ENCODE peak calls at places on chromosomes 12 and 14, in seven cellular contexts. D is PC-3, R is coronary artery, S is left lung, E is A549, F is Caco-2, Q is fibroblast of pulmonary artery. W is an unnamed sample.

GRCh38 chr12:103965255-103965589 is 450 bp upstream of the TDG start:
- DNase-seq in F (no peak), E (no peak), S (no peak), R (no peak), Q (no peak), D (no peak), W (no peak)

GRCh38 chr12:2959194-2959507 is at the start of gene TEAD4:
- DNase-seq in R (no peak), Q (peak), F (peak), S (peak), E (peak), D (peak), W (no peak)

GRCh38 chr14:27040552-27040951 is 442.7 kb upstream of the NOVA1 start:
- DNase-seq in R (no peak), D (peak), F (peak), E (no peak), Q (peak), S (no peak), W (no peak)

GRCh38 chr14:101506211-101506920 is 54.9 kb upstream of the DIO3 start:
- DNase-seq in R (peak), S (peak), Q (no peak), E (no peak), D (no peak), F (no peak), W (no peak)

GRCh38 chr12:66916189-66916588 is 237.3 kb upstream of the GRIP1 start:
- DNase-seq in Q (no peak), D (no peak), S (no peak), F (no peak), R (no peak), E (no peak), W (no peak)

GRCh38 chr12:131098178-131098981 is 144.7 kb downstream of the ADGRD1 start:
- DNase-seq in S (peak), F (no peak), R (no peak), D (no peak), Q (no peak), E (no peak), W (no peak)

GRCh38 chr12:50065726-50066310 is 8.4 kb downstream of the ASIC1 start:
- DNase-seq in R (no peak), D (no peak), Q (no peak), F (no peak), S (no peak), E (no peak), W (no peak)

GRCh38 chr12:71556881-71557280 is 106.8 kb downstream of the ZFC3H1 start:
- DNase-seq in D (peak), E (peak), S (no peak), R (no peak), Q (peak), F (peak), W (peak)

GRCh38 chr12:54853933-54854538 is at the start of gene MUCL1:
- DNase-seq in S (no peak), E (peak), D (peak), F (peak), R (no peak), Q (peak), W (peak)

GRCh38 chr12:5343711-5344110 is 88.2 kb upstream of the NTF3 start:
- DNase-seq in D (no peak), E (no peak), Q (no peak), F (peak), R (no peak), S (no peak), W (no peak)

DNA sequence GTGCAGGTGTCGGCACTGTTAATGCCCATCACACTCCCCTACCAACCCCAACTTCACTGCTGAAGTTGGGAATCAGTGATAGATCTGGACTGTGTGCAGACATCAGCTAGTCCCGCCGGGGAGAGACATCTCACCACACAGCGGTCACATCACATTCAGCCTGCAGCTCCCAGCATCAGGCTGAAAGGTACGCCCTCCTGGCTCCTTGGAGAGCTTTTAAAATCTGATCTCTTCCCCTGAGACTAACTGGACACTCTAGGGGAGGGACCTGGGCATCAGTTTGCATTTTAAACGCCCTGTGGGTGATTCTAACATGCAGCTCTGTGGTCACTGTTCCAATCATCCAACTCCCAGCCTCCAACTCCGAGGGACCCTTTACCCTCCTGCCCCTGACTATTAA is 58.4 kb downstream of the CCDC85C start:
- DNase-seq in F (no peak), S (no peak), D (no peak), Q (no peak), E (no peak), R (no peak), W (no peak)
- H3K4me3 ChIP-seq in F (no peak), S (no peak), D (no peak), Q (no peak), E (no peak), R (no peak), W (no peak)

GRCh38 chr12:13915096-13915495 is 66.3 kb downstream of the GRIN2B start:
- DNase-seq in Q (no peak), E (no peak), D (no peak), R (no peak), S (no peak), F (no peak), W (no peak)

GRCh38 chr12:13911756-13912554 is 69.4 kb downstream of the GRIN2B start:
- DNase-seq in D (no peak), E (no peak), F (no peak), R (no peak), Q (no peak), S (no peak), W (no peak)

GRCh38 chr12:13918883-13919282 is 62.5 kb downstream of the GRIN2B start:
- DNase-seq in Q (no peak), D (no peak), E (no peak), R (no peak), S (no peak), F (no peak), W (no peak)

DNA sequence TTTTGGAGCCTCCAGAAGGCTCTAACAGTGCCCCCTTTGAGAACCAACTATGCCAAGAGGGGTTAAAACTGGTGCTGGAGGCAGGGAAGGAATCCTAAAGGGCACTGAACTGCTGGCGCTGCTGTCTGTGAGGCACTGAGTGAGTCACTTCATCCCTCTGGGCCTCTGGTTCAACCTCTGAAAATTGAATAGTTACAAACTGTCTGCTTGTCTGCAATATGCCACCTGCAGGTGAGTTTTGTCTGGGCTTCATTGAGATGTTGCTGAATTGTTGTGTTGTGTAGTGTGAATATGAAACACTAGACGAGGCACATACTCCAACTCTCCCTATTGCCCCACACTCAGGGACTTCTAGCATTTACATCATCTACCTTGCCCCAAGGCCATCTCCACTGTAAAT is 68.0 kb downstream of the GRIN2B start:
- DNase-seq in E (peak), D (peak), R (no peak), F (no peak), Q (no peak), S (no peak), W (no peak)
- TF ChIP-seq CTCF in E (peak), D (peak), R (no peak), F (no peak), Q (no peak), S (no peak), W (no peak)

DNA sequence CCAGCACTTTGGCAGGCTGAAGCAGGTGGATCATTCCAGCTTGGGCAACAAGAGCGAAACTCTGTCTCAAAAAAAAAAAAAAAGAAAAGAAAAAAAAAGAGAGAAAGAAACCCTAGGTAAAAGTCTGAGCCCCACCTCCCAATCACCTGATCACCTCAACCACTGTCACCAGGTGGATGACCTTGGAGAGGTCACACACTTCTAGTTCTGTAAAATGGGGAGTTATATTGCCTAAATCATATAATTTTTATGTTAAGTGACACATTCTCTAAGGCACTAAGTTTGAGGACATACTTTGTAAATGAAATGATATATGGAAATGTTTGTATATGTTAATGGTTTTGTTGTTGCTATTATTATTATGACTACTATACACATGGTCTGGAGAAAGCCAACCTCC is 1.5 kb upstream of the ERBB3 start:
- DNase-seq in E (no peak), R (no peak), Q (no peak), S (no peak), F (no peak), D (no peak), W (no peak)
- H3K4me3 ChIP-seq in E (no peak), R (peak), Q (no peak), S (no peak), F (peak), D (peak), W (no peak)

GRCh38 chr14:35940291-35940690 is 114.2 kb downstream of the BRMS1L start:
- DNase-seq in Q (no peak), D (no peak), R (no peak), S (no peak), F (no peak), E (no peak), W (no peak)

GRCh38 chr14:35949933-35950332 is 123.8 kb downstream of the BRMS1L start:
- DNase-seq in D (peak), Q (peak), S (peak), F (peak), R (no peak), E (peak), W (no peak)

DNA sequence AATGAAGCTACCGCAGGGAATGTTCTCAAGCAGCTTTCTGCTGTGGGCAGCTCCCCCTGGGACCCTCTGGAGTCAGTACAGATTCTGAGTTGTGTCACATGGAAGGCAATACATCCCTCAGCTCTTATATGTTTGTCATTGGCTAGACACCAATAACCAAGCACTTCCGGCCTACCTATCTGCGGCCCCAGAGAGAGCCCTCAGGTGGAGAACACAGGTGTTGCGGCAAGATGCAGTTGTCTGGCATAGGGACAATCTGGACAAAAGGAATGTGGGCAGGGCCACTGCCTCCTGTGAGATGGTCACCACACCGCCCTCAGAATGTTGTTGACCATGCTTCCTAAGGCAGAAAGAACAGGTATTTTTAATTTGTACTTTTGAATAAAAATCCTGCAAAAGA is 118.7 kb downstream of the BRMS1L start:
- DNase-seq in S (no peak), R (no peak), Q (no peak), F (peak), D (peak), E (peak), W (no peak)
- TF ChIP-seq CTCF in S (no peak), R (no peak), Q (no peak), F (peak), D (peak), E (peak), W (peak)

DNA sequence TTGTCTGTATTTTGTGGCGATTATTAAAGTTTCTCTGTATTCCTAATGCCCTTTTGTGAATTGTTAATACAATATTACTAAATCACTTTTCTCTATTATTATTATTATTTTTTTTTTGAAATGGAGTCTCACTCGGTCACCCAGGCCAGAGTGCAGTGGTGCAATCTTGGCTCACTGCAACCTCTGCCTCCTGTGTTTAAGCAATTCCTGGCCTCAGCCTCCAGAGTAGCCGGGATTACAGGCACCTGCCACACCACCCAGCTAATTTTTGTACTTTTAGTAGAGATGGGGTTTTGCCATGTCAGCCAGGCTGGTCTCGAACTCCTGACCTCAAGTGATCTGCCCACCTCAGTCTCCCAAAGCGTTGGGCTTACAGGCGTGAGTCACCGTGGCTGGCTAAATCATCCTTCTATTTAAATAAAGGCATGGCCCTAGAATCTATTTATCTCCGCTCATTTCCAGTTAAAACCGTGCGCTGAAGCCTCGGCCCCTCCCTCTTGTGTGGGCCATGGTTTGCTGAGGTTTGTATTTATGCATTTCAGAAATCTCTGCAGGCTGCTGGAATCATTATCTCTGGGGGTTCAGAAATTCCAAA is 1136.4 kb upstream of the TMEM132C start:
- DNase-seq in Q (no peak), E (peak), S (no peak), R (no peak), F (no peak), D (peak), W (no peak)
- H3K4me3 ChIP-seq in Q (no peak), E (peak), S (no peak), R (no peak), F (no peak), D (no peak), W (no peak)

W was measured in kidney epithelial cell.